ENCODE peak calls at places on chromosomes 11 and 22, in five cellular contexts. A, R, Z, V and X are unnamed samples.

GRCh38 chr22:24175160-24175808 is 6.0 kb upstream of the SUSD2 start:
- DNase-seq in Z (no peak), A (peak; percentile 59), V (peak; percentile 94), R (peak; percentile 87), X (no peak)

GRCh38 chr11:59616396-59616982 is 915 bp upstream of the OSBP start:
- DNase-seq in R (no peak), A (peak; percentile 6), Z (no peak), V (no peak), X (no peak)

GRCh38 chr11:119567667-119568582 is 145.0 kb upstream of the THY1 start:
- DNase-seq in A (no peak), R (no peak), V (no peak), Z (peak; percentile 56), X (no peak)

GRCh38 chr22:19448739-19449421 is 1.4 kb upstream of the C22orf39 start:
- DNase-seq in A (no peak), R (peak; percentile 27), V (no peak), Z (no peak), X (no peak)

GRCh38 chr11:128806496-128807261 is 60.4 kb downstream of the KCNJ1 start:
- DNase-seq in A (no peak), V (no peak), R (no peak), Z (no peak), X (no peak)

GRCh38 chr11:113481672-113482071 is 6.5 kb upstream of the DRD2 start:
- DNase-seq in A (no peak), V (no peak), R (no peak), Z (no peak), X (no peak)

GRCh38 chr11:61787928-61788491 is 4.4 kb downstream of the TMEM258 start:
- DNase-seq in A (peak; percentile 74), V (peak; percentile 75), R (peak; percentile 50), Z (no peak), X (peak; percentile 40)

GRCh38 chr22:47814474-47814873 is 1052.0 kb downstream of the TBC1D22A start:
- DNase-seq in A (no peak), R (no peak), Z (no peak), V (no peak), X (no peak)

GRCh38 chr11:23897453-23898289 is 599.2 kb upstream of the LUZP2 start:
- DNase-seq in Z (no peak), A (no peak), R (no peak), V (no peak), X (no peak)

GRCh38 chr22:43176090-43176489 is 10.8 kb downstream of the TTLL12 start:
- DNase-seq in V (no peak), A (no peak), R (no peak), Z (no peak), X (no peak)

GRCh38 chr11:5224538-5225479 is 2.1 kb downstream of the HBB start:
- DNase-seq in R (no peak), Z (no peak), A (no peak), V (no peak), X (no peak)

GRCh38 chr11:62669420-62670161 is 1.9 kb upstream of the UQCC3 start:
- DNase-seq in A (peak; percentile 47), R (no peak), V (no peak), Z (no peak), X (no peak)

GRCh38 chr11:93694109-93694508 is 32.6 kb downstream of the CEP295 start:
- DNase-seq in A (no peak), V (no peak), R (no peak), Z (no peak), X (no peak)

GRCh38 chr22:43543522-43544281 is 131.9 kb downstream of the MPPED1 start:
- DNase-seq in R (no peak), Z (no peak), A (no peak), V (no peak), X (no peak)

GRCh38 chr22:29260031-29260560 is 7.7 kb downstream of the RHBDD3 start:
- DNase-seq in Z (no peak), R (no peak), A (no peak), V (no peak), X (no peak)

GRCh38 chr22:44951510-44951816 is 58.3 kb downstream of the PHF21B start:
- DNase-seq in A (no peak), V (no peak), Z (no peak), R (no peak), X (no peak)

GRCh38 chr11:116078101-116078561 is 573.9 kb upstream of the CADM1 start:
- DNase-seq in V (no peak), Z (no peak), A (peak; percentile 15), R (peak; percentile 51), X (no peak)

GRCh38 chr11:70019576-70020011 is 58.5 kb upstream of the ANO1 start:
- DNase-seq in V (no peak), A (no peak), R (no peak), Z (no peak), X (no peak)

GRCh38 chr11:1586699-1587098 is 1.6 kb upstream of the KRTAP5-1 start:
- DNase-seq in V (no peak), A (no peak), R (no peak), Z (no peak), X (no peak)

DNA sequence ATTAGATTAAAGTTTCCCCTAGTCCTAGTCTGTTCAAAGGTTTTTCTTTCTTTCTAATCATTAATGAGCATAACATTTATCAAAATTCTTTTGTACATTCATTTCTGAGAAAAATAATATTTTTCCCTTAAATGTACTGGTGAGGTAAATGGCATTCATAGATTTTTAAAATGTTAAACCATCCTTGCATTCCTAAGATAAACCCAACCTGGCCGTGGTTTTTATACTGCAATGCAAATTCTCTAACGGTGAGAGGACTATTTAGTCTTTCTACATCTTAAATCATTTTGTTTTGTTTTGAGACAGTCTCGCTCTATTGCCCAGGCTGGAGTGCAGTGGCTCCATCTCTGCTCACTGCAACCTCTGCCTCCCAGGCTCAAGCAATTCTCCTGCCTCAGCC is 40.6 kb downstream of the TRMU start:
- DNase-seq in A (no peak), V (no peak), R (no peak), Z (no peak), X (no peak)
- TF ChIP-seq SUZ12 in A (no peak), V (no peak), R (no peak), Z (no peak), X (no peak)

GRCh38 chr11:109320595-109320994 is 101.4 kb upstream of the C11orf87 start:
- DNase-seq in R (no peak), V (no peak), Z (no peak), A (no peak), X (no peak)

GRCh38 chr11:109317726-109318125 is 104.3 kb upstream of the C11orf87 start:
- DNase-seq in Z (no peak), V (no peak), R (no peak), A (no peak), X (no peak)
- TF ChIP-seq SUZ12 in Z (no peak), V (no peak), R (no peak), A (no peak), X (no peak)

GRCh38 chr11:44505591-44506054 is 59.8 kb upstream of the CD82 start:
- DNase-seq in R (no peak), Z (no peak), V (no peak), A (no peak), X (no peak)
- TF ChIP-seq SUZ12 in R (no peak), Z (no peak), V (no peak), A (no peak), X (no peak)

GRCh38 chr22:41825376-41825775 is 7.5 kb upstream of the SREBF2 start:
- DNase-seq in Z (no peak), V (no peak), R (no peak), A (no peak), X (no peak)
- TF ChIP-seq SUZ12 in Z (no peak), V (no peak), R (no peak), A (no peak), X (no peak)

GRCh38 chr11:10477690-10478046 is 22.6 kb downstream of the AMPD3 start:
- DNase-seq in R (no peak), Z (no peak), A (no peak), V (no peak), X (no peak)

GRCh38 chr11:10476927-10477689 is 22.0 kb downstream of the AMPD3 start:
- DNase-seq in A (no peak), V (no peak), R (no peak), Z (no peak), X (no peak)

GRCh38 chr11:10478066-10478465 is 23.0 kb downstream of the AMPD3 start:
- DNase-seq in Z (no peak), A (no peak), R (no peak), V (no peak), X (no peak)

GRCh38 chr11:10480026-10480425 is 25.0 kb downstream of the AMPD3 start:
- DNase-seq in V (no peak), A (no peak), Z (no peak), R (no peak), X (no peak)

GRCh38 chr11:10478574-10479550 is 23.8 kb downstream of the AMPD3 start:
- DNase-seq in R (no peak), V (no peak), Z (no peak), A (no peak), X (no peak)
- TF ChIP-seq SUZ12 in R (no peak), V (no peak), Z (no peak), A (no peak), X (no peak)

DNA sequence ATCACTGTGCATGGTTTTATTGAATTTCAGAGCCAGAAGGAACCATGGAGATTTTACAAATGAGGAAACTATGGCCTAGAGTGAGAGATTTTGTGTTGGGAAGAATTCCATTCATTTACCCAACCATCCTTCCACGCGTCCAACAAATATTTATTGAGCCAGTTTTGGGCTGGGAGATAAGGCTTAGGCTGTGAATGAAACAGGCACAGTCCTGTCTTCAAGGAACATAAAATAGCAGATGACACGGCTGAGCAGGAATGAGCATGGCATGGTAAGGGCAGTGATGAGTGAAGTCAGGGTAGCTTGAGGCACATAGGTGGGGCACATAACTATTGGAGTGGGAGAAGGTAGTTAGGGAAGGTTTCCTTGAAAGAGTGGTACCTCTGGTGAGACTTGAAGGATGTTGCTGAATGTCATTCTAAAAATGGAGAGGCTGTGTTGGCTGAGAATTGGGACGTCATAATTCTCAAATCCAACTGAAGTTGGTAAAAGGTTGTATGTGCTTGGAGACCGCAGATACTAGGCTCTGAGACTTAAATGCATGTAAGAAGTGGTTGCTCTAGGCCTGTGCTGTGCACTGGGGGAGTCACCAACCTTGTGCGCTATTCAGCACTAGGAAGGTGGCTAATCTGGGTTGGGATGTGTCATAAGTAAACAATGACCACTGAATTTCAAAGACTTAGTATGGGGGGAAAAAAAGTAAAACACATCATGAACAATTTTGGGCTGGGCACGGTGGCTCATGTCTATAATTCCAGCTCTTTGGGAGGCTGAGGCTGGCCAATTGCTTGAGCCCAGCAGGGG is 51.8 kb downstream of the TEAD1 start:
- DNase-seq in R (no peak), Z (no peak), V (peak; percentile 2), A (no peak), X (no peak)
- TF ChIP-seq SUZ12 in R (no peak), Z (no peak), V (no peak), A (no peak), X (no peak)